ENCODE peak calls at places on chromosomes 7 and 10, in seven cellular contexts. R is pons; J is nephron progenitor cell; L is PC-3; V is thyroid gland; S is stimulated activated CD4-positive, alpha-beta T cell treated with anti-CD3 and anti-CD28 coated beads, Interleukin-2, amount 100 ng/mL, for 48 hours; M is activated T-cell treated with anti-CD3 and anti-CD28 coated beads, Interleukin-2, amount 50 U/mL, for 24 hours. Q is an unnamed sample.

GRCh38 chr7:15989194-15989593 is 302.7 kb upstream of the MEOX2 start:
- DNase-seq in S (no peak), V (no peak), J (no peak), M (no peak), R (no peak), L (no peak), Q (no peak)

GRCh38 chr7:14085901-14086300 is 96.4 kb upstream of the ETV1 start:
- DNase-seq in R (no peak), M (no peak), V (no peak), L (no peak), J (no peak), S (no peak), Q (no peak)

GRCh38 chr7:11449316-11449715 is 382.7 kb downstream of the THSD7A start:
- DNase-seq in M (no peak), R (no peak), L (no peak), V (no peak), J (no peak), S (no peak), Q (no peak)

GRCh38 chr10:12727832-12728215 is 273.7 kb downstream of the CCDC3 start:
- DNase-seq in M (no peak), J (no peak), R (no peak), V (no peak), L (no peak), S (no peak), Q (no peak)

GRCh38 chr10:15069230-15069629 is 19.3 kb downstream of the ACBD7 start:
- DNase-seq in S (no peak), L (no peak), R (no peak), V (no peak), J (no peak), M (no peak), Q (no peak)

GRCh38 chr7:124764847-124765400 is 668 bp downstream of the GPR37 start:
- DNase-seq in S (peak; percentile 2), R (no peak), M (peak; percentile 45), L (peak; percentile 23), J (peak; percentile 36), V (peak; percentile 21), Q (no peak)

GRCh38 chr7:148962823-148963582 is 65.3 kb downstream of the PDIA4 start:
- DNase-seq in S (peak; percentile 48), J (peak; percentile 44), V (peak; percentile 74), R (peak; percentile 92), L (peak; percentile 57), M (peak; percentile 72), Q (peak; percentile 44)

GRCh38 chr10:16886032-16886431 is 68.8 kb upstream of the RSU1 start:
- DNase-seq in L (no peak), R (no peak), S (no peak), V (no peak), M (no peak), J (no peak), Q (no peak)

GRCh38 chr10:23702977-23703414 is 264.1 kb downstream of the OTUD1 start:
- DNase-seq in V (peak; percentile 62), M (peak; percentile 51), S (peak; percentile 45), R (peak; percentile 75), J (peak; percentile 65), L (peak; percentile 68), Q (peak; percentile 1)

GRCh38 chr7:80882213-80882801 is 36.5 kb downstream of the SEMA3C start:
- DNase-seq in V (no peak), J (no peak), L (no peak), S (no peak), M (no peak), R (no peak), Q (no peak)

GRCh38 chr10:68202965-68203358 is 29.0 kb downstream of the ATOH7 start:
- DNase-seq in S (no peak), J (no peak), V (no peak), R (no peak), M (no peak), L (peak; percentile 79), Q (no peak)

GRCh38 chr10:27709304-27709703 is 36.3 kb downstream of the MKX start:
- DNase-seq in V (no peak), M (no peak), L (peak; percentile 81), S (no peak), R (no peak), J (no peak), Q (no peak)

GRCh38 chr10:59805043-59805442 is 51.8 kb upstream of the MRLN start:
- DNase-seq in S (no peak), R (no peak), L (peak; percentile 71), J (peak; percentile 40), V (peak; percentile 81), M (no peak), Q (no peak)

GRCh38 chr10:15083674-15084501 is 4.7 kb downstream of the ACBD7 start:
- DNase-seq in L (no peak), S (no peak), V (no peak), M (no peak), R (no peak), J (no peak), Q (no peak)

Q was measured in AG04450.